ENCODE peak calls at places on chromosomes 13 and 19, in seven cellular contexts. G is smooth muscle cell of the brain vasculature, I is iPS-NIHi11, P is non-pigmented ciliary epithelial cell, D is activated T-helper 1 cell treated with Interleukin-2 at 50 U/mL for 16 hours, O is T-helper 2 cell, R is AG04449. N is an unnamed sample.

GRCh38 chr13:112971288-112971643 is 2.3 kb downstream of the MCF2L start:
- DNase-seq in G (no peak), I (no peak), P (no peak), D (no peak), O (no peak), R (no peak), N (no peak)

GRCh38 chr19:49129238-49129583 is 9.9 kb downstream of the PPFIA3 start:
- DNase-seq in G (no peak), I (peak; percentile 74), P (no peak), D (no peak), O (no peak), R (no peak), N (peak; percentile 28)

GRCh38 chr13:20331949-20332348 is 99.8 kb upstream of the GJB6 start:
- DNase-seq in G (no peak), I (no peak), P (no peak), D (no peak), O (no peak), R (no peak), N (no peak)

GRCh38 chr13:22114630-22115311 is 443.9 kb downstream of the FGF9 start:
- DNase-seq in G (no peak), I (no peak), P (no peak), D (no peak), O (no peak), R (no peak), N (no peak)

GRCh38 chr19:47661161-47661560 is 52.1 kb upstream of the EHD2 start:
- DNase-seq in G (no peak), I (no peak), P (no peak), D (no peak), O (no peak), R (no peak), N (no peak)

GRCh38 chr13:30051531-30052060 is 201.2 kb upstream of the UBL3 start:
- DNase-seq in G (no peak), I (no peak), P (no peak), D (no peak), O (no peak), R (no peak), N (no peak)

GRCh38 chr13:52377898-52378297 is 28.1 kb downstream of the THSD1 start:
- DNase-seq in G (no peak), I (no peak), P (no peak), D (no peak), O (no peak), R (no peak), N (peak; percentile 59)

GRCh38 chr13:67231481-67231940 is 1.4 kb upstream of the PCDH9 start:
- DNase-seq in G (no peak), I (no peak), P (no peak), D (no peak), O (no peak), R (no peak), N (no peak)